ENCODE peak calls at places on chromosomes 6 and 20, in seven cellular contexts. A is upper lobe of left lung, V is natural killer cell, R is cardiac muscle cell, H is hepatocyte, T is right lobe of liver, G is retinal pigment epithelial cell. C is an unnamed sample.

GRCh38 chr6:16168858-16169257 is 40.0 kb downstream of the MYLIP start:
- DNase-seq in A (no peak), V (no peak), R (peak; percentile 53), H (peak; percentile 40), T (no peak), G (no peak), C (no peak)

GRCh38 chr20:42346771-42347170 is 728.6 kb upstream of the CHD6 start:
- DNase-seq in A (no peak), V (no peak), R (no peak), H (no peak), T (no peak), G (no peak), C (no peak)

GRCh38 chr6:156517090-156517489 is 260.1 kb upstream of the ARID1B start:
- DNase-seq in A (no peak), V (no peak), R (no peak), H (peak; percentile 35), T (no peak), G (no peak), C (no peak)

GRCh38 chr6:164612731-164613130 is 696.7 kb downstream of the C6orf118 start:
- DNase-seq in A (no peak), V (no peak), R (no peak), H (no peak), T (no peak), G (no peak), C (no peak)

GRCh38 chr6:33205172-33206026 is 944 bp downstream of the HSD17B8 start:
- DNase-seq in A (no peak), V (no peak), R (no peak), H (peak; percentile 55), T (no peak), G (peak; percentile 62), C (no peak)

GRCh38 chr6:138129190-138129589 is 22.0 kb upstream of the PERP start:
- DNase-seq in A (no peak), V (no peak), R (no peak), H (no peak), T (no peak), G (no peak), C (no peak)

GRCh38 chr6:52975580-52975979 is 19.5 kb downstream of the GSTA4 start:
- DNase-seq in A (no peak), V (no peak), R (no peak), H (no peak), T (no peak), G (no peak), C (no peak)

GRCh38 chr6:167462913-167463312 is 138.0 kb downstream of the TTLL2 start:
- DNase-seq in A (no peak), V (no peak), R (no peak), H (no peak), T (no peak), G (no peak), C (no peak)

GRCh38 chr20:4973330-4974097 is 27.8 kb downstream of the SLC23A2 start:
- DNase-seq in A (peak; percentile 71), V (peak; percentile 32), R (no peak), H (peak; percentile 18), T (peak; percentile 74), G (no peak), C (no peak)

GRCh38 chr6:139016337-139017213 is 12.0 kb upstream of the ABRACL start:
- DNase-seq in A (no peak), V (no peak), R (no peak), H (no peak), T (no peak), G (no peak), C (no peak)

GRCh38 chr20:23626040-23626620 is 11.6 kb downstream of the CST3 start:
- DNase-seq in A (peak; percentile 53), V (no peak), R (no peak), H (peak; percentile 65), T (no peak), G (peak; percentile 62), C (no peak)

GRCh38 chr20:45410887-45411286 is 2.8 kb downstream of the DBNDD2 start:
- DNase-seq in A (no peak), V (no peak), R (no peak), H (no peak), T (no peak), G (no peak), C (no peak)

GRCh38 chr6:81889644-81890043 is 137.2 kb upstream of the TENT5A start:
- DNase-seq in A (no peak), V (no peak), R (no peak), H (no peak), T (no peak), G (no peak), C (no peak)

GRCh38 chr20:23520185-23520584 is 29.3 kb downstream of the CST8 start:
- DNase-seq in A (no peak), V (no peak), R (no peak), H (no peak), T (no peak), G (no peak), C (no peak)

GRCh38 chr6:131657630-131658111 is 20.6 kb downstream of the ENPP3 start:
- DNase-seq in A (no peak), V (no peak), R (no peak), H (no peak), T (no peak), G (no peak), C (no peak)

GRCh38 chr6:161141173-161141572 is 132.7 kb downstream of the AGPAT4 start:
- DNase-seq in A (no peak), V (no peak), R (no peak), H (no peak), T (no peak), G (no peak), C (no peak)

GRCh38 chr6:36187446-36187845 is 9.1 kb upstream of the BRPF3 start:
- DNase-seq in A (no peak), V (no peak), R (no peak), H (no peak), T (no peak), G (no peak), C (no peak)

GRCh38 chr6:36178544-36178943 is 18.0 kb upstream of the BRPF3 start:
- DNase-seq in A (no peak), V (no peak), R (no peak), H (no peak), T (no peak), G (no peak), C (no peak)

GRCh38 chr6:36180126-36180525 is 16.4 kb upstream of the BRPF3 start:
- DNase-seq in A (no peak), V (no peak), R (no peak), H (no peak), T (no peak), G (no peak), C (no peak)

GRCh38 chr6:36184311-36184710 is 12.2 kb upstream of the BRPF3 start:
- DNase-seq in A (no peak), V (no peak), R (no peak), H (no peak), T (no peak), G (no peak), C (no peak)
- TF ChIP-seq CTCF in A (no peak), V (no peak), R (no peak), H (no peak), T (no peak), G (no peak), C (no peak)

GRCh38 chr6:4910060-4910746 is 93.6 kb downstream of the RPP40 start:
- DNase-seq in A (peak; percentile 67), V (no peak), R (no peak), H (peak; percentile 32), T (no peak), G (no peak), C (no peak)

GRCh38 chr6:4913705-4914411 is 90.0 kb downstream of the RPP40 start:
- DNase-seq in A (no peak), V (no peak), R (no peak), H (no peak), T (no peak), G (no peak), C (no peak)

GRCh38 chr6:4914412-4915159 is 89.3 kb downstream of the RPP40 start:
- DNase-seq in A (no peak), V (peak; percentile 35), R (no peak), H (no peak), T (no peak), G (no peak), C (no peak)

GRCh38 chr6:4909063-4909645 is 94.7 kb downstream of the RPP40 start:
- DNase-seq in A (no peak), V (no peak), R (no peak), H (no peak), T (no peak), G (no peak), C (no peak)

GRCh38 chr6:4912559-4912958 is 91.3 kb downstream of the RPP40 start:
- DNase-seq in A (no peak), V (no peak), R (no peak), H (no peak), T (no peak), G (no peak), C (no peak)
- TF ChIP-seq CTCF in A (no peak), V (no peak), R (no peak), H (no peak), T (no peak), G (peak; percentile 17), C (no peak)

GRCh38 chr6:13617066-13617465 is 1.9 kb downstream of the NOL7 start:
- DNase-seq in A (no peak), V (no peak), R (no peak), H (no peak), T (no peak), G (no peak), C (no peak)
- TF ChIP-seq CTCF in A (no peak), V (no peak), R (no peak), H (no peak), T (no peak), G (no peak), C (no peak)

DNA sequence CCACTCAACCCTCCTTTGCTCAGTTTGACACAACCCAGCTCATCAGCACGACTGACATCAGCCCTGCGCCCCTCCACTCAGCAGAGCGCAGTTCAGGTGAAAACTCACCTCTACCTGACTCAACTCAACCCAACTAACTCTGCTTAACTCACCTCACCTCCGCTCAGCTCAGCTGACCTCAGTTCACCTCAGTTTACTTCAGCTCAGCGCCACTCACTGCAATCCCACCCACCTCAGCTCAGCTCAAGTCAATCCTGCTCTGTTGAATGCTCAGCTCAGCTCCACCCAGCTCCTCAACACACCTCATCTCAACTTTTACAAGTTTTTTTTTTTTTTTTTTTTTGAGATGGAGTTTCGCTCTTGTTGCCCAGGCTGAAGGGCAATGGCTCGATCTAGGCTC is 39.6 kb downstream of the CEBPB start:
- DNase-seq in A (no peak), V (no peak), R (no peak), H (no peak), T (no peak), G (no peak), C (no peak)
- TF ChIP-seq CTCF in A (no peak), V (no peak), R (no peak), H (no peak), T (no peak), G (no peak), C (no peak)

GRCh38 chr6:148200302-148200701 is 142.3 kb upstream of the SASH1 start:
- DNase-seq in A (peak; percentile 37), V (no peak), R (peak; percentile 20), H (no peak), T (no peak), G (no peak), C (no peak)
- TF ChIP-seq CTCF in A (no peak), V (no peak), R (no peak), H (no peak), T (no peak), G (no peak), C (no peak)

GRCh38 chr6:37513576-37513975 is 13.9 kb upstream of the CCDC167 start:
- DNase-seq in A (no peak), V (no peak), R (no peak), H (no peak), T (no peak), G (no peak), C (no peak)
- TF ChIP-seq CTCF in A (no peak), V (no peak), R (no peak), H (no peak), T (no peak), G (no peak), C (no peak)

C was measured in progenitor cell of endocrine pancreas.